ENCODE peak calls at places on chromosomes 13 and 19, in five cellular contexts. G is AG04450; D is effector memory CD4-positive, alpha-beta T cell; E is endodermal cell; I is astrocyte. P is an unnamed sample.

GRCh38 chr19:2600914-2601870 is 101.3 kb downstream of the GNG7 start:
- DNase-seq in G (no peak), D (no peak), E (no peak), I (no peak), P (no peak)

GRCh38 chr19:19420570-19421301 is 15.3 kb downstream of the GATAD2A start:
- DNase-seq in G (no peak), D (peak; percentile 22), E (no peak), I (peak; percentile 29), P (no peak)

GRCh38 chr19:42148270-42148669 is 16.0 kb upstream of the POU2F2 start:
- DNase-seq in G (no peak), D (no peak), E (no peak), I (no peak), P (no peak)

GRCh38 chr13:43057653-43058317 is 34.4 kb downstream of the DNAJC15 start:
- DNase-seq in G (no peak), D (peak; percentile 35), E (peak; percentile 71), I (peak; percentile 55), P (peak; percentile 83)

GRCh38 chr13:31322025-31322424 is 122.2 kb downstream of the B3GLCT start:
- DNase-seq in G (no peak), D (no peak), E (no peak), I (no peak), P (no peak)

GRCh38 chr19:6459356-6460098 is at the start of gene SLC25A23:
- DNase-seq in G (peak; percentile 36), D (no peak), E (peak; percentile 92), I (peak; percentile 47), P (no peak)

GRCh38 chr19:29858621-29859020 is 46.8 kb downstream of the CCNE1 start:
- DNase-seq in G (no peak), D (no peak), E (peak; percentile 71), I (no peak), P (no peak)

GRCh38 chr13:99123101-99124045 is 77.3 kb upstream of the UBAC2 start:
- DNase-seq in G (no peak), D (no peak), E (no peak), I (peak; percentile 42), P (peak; percentile 70)

GRCh38 chr13:71320452-71320851 is 546.6 kb downstream of the DACH1 start:
- DNase-seq in G (peak; percentile 7), D (no peak), E (peak; percentile 63), I (no peak), P (no peak)

GRCh38 chr13:30676672-30677071 is 58.7 kb upstream of the ALOX5AP start:
- DNase-seq in G (no peak), D (no peak), E (no peak), I (no peak), P (no peak)

GRCh38 chr13:43359536-43359935 is 336.1 kb downstream of the DNAJC15 start:
- DNase-seq in G (no peak), D (no peak), E (no peak), I (no peak), P (no peak)

GRCh38 chr13:75643693-75644092 is 7.6 kb downstream of the LMO7 start:
- DNase-seq in G (no peak), D (no peak), E (no peak), I (no peak), P (no peak)

GRCh38 chr19:35785087-35785627 is 9.8 kb downstream of the ARHGAP33 start:
- DNase-seq in G (no peak), D (no peak), E (no peak), I (no peak), P (peak; percentile 41)

GRCh38 chr19:33535176-33535575 is 13.6 kb upstream of the PEPD start:
- DNase-seq in G (no peak), D (no peak), E (no peak), I (peak; percentile 58), P (no peak)

GRCh38 chr13:83681547-83681946 is 200.7 kb downstream of the SLITRK1 start:
- DNase-seq in G (no peak), D (no peak), E (no peak), I (no peak), P (no peak)

GRCh38 chr13:42720116-42720857 is 61.1 kb upstream of the FAM216B start:
- DNase-seq in G (peak; percentile 91), D (no peak), E (no peak), I (peak; percentile 96), P (peak; percentile 81)

GRCh38 chr19:6677924-6678689 is 8.1 kb upstream of the TNFSF14 start:
- DNase-seq in G (no peak), D (peak; percentile 19), E (peak; percentile 93), I (no peak), P (no peak)

GRCh38 chr19:850979-851335 is 1.1 kb upstream of the ELANE start:
- DNase-seq in G (no peak), D (no peak), E (no peak), I (no peak), P (no peak)
- H3K4me3 ChIP-seq in G (peak overlapping the region; percentile 7), D (no peak overlapping the region), E (no peak overlapping the region), I (no peak overlapping the region), P (no peak overlapping the region)

GRCh38 chr19:39542198-39542597 is 2.2 kb upstream of the EID2 start:
- DNase-seq in G (no peak), D (no peak), E (peak; percentile 62), I (no peak), P (peak; percentile 22)
- H3K27ac ChIP-seq in G (no peak overlapping the region), D (no peak overlapping the region), E (peak overlapping the region; percentile 87), I (no peak overlapping the region), P (no peak overlapping the region)

GRCh38 chr13:112891477-112892401 is 77.3 kb upstream of the MCF2L start:
- DNase-seq in G (no peak), D (no peak), E (peak; percentile 75), I (no peak), P (no peak)
- H3K4me3 ChIP-seq in G (no peak overlapping the region), D (no peak overlapping the region), E (no peak overlapping the region), I (no peak overlapping the region), P (no peak overlapping the region)

DNA sequence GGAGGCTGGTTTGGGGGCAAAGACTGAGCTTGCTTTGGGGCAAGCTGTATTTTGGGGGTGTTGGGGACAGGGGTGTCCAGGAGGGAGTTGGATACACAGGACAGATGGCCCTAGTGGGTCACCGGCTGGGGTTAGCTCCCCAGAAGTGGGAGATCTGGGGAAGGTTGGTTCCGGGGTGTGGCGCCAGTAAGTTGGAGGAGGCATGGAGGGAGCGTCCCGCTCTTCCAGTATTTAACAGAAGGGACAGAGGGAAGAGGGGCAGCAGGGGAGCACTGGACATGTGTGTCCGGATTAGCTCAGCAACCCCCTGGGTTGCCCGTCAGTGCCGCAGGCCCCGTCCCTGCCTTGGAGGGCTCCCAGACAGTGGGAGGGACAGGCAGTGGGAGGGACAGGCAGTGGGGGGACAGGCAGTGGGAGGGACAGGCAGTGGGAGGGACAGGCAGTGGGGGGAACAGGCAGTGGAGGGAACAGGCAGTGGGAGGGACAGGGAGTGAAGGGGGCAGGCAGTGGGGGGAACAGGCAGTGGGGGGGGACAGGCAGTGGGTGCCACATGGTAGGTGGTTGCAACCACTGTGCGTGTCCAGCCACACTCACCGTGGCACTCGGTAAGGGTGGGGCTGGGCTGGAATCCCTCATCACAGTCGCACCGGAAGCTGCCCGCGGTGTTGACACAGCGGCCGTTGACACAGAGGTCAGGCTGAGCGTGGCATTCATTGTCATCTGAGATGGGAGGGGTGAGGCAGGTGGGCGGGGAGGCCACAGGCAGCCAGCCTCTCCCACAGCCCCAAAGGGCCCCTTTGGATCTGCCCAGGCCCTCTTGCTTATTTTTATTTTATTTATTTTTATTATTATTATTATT is 33.3 kb downstream of the CCL25 start:
- DNase-seq in G (no peak), D (no peak), E (peak; percentile 49), I (no peak), P (no peak)
- H3K27ac ChIP-seq in G (no peak overlapping the region), D (no peak overlapping the region), E (peak overlapping the region; percentile 44), I (no peak overlapping the region), P (no peak overlapping the region)

GRCh38 chr13:24625324-24625723 is 54.9 kb upstream of the ATP12A start:
- DNase-seq in G (no peak), D (no peak), E (no peak), I (no peak), P (no peak)
- H3K4me3 ChIP-seq in G (no peak overlapping the region), D (no peak overlapping the region), E (no peak overlapping the region), I (no peak overlapping the region), P (no peak overlapping the region)

GRCh38 chr19:16914421-16914820 is 25.6 kb downstream of the F2RL3 start:
- DNase-seq in G (no peak), D (no peak), E (no peak), I (no peak), P (no peak)

GRCh38 chr19:16919496-16919895 is 30.7 kb downstream of the F2RL3 start:
- DNase-seq in G (no peak), D (no peak), E (no peak), I (no peak), P (no peak)

GRCh38 chr19:16915135-16915534 is 26.3 kb downstream of the F2RL3 start:
- DNase-seq in G (no peak), D (no peak), E (no peak), I (no peak), P (no peak)

GRCh38 chr19:16915734-16916133 is 26.9 kb downstream of the F2RL3 start:
- DNase-seq in G (no peak), D (no peak), E (no peak), I (no peak), P (no peak)

GRCh38 chr19:16917401-16917800 is 28.6 kb downstream of the F2RL3 start:
- DNase-seq in G (no peak), D (no peak), E (no peak), I (no peak), P (no peak)
- H3K27ac ChIP-seq in G (no peak overlapping the region), D (no peak overlapping the region), E (no peak overlapping the region), I (no peak overlapping the region), P (no peak overlapping the region)

P was measured in SJSA1.